ENCODE peak calls at places on chromosomes 16 and 17, in seven cellular contexts. U, J, G, W, M, V and X are unnamed samples.

GRCh38 chr17:42408076-42408475 is 15.0 kb downstream of the CAVIN1 start:
- DNase-seq in U (peak), J (no peak), G (no peak), W (peak), M (no peak), V (no peak), X (no peak)

GRCh38 chr17:17682293-17682736 is 1.1 kb downstream of the RAI1 start:
- DNase-seq in U (peak), J (no peak), G (peak), W (peak), M (no peak), V (no peak), X (no peak)

GRCh38 chr16:27402964-27403600 is 1.1 kb downstream of the IL21R start:
- DNase-seq in U (no peak), J (peak), G (peak), W (no peak), M (no peak), V (no peak), X (no peak)

GRCh38 chr17:67221062-67221998 is 23.7 kb downstream of the HELZ start:
- DNase-seq in U (peak), J (no peak), G (no peak), W (no peak), M (peak), V (no peak), X (no peak)

GRCh38 chr17:9959377-9959981 is 54.4 kb upstream of the RCVRN start:
- DNase-seq in U (peak), J (peak), G (no peak), W (no peak), M (peak), V (no peak), X (no peak)

GRCh38 chr17:78706271-78706915 is 75.7 kb downstream of the CYTH1 start:
- DNase-seq in U (no peak), J (peak), G (no peak), W (no peak), M (peak), V (no peak), X (no peak)

GRCh38 chr16:24836836-24837235 is 8.9 kb upstream of the SLC5A11 start:
- DNase-seq in U (no peak), J (no peak), G (no peak), W (no peak), M (no peak), V (no peak), X (no peak)

GRCh38 chr16:89633064-89633631 is 19.7 kb downstream of the DPEP1 start:
- DNase-seq in U (no peak), J (peak), G (no peak), W (no peak), M (peak), V (peak), X (peak)

GRCh38 chr16:49483651-49484451 is 110.2 kb downstream of the C16orf78 start:
- DNase-seq in U (no peak), J (no peak), G (no peak), W (no peak), M (no peak), V (no peak), X (no peak)